ENCODE peak calls at places on chromosomes 11 and 22, in four cellular contexts. One of them, this sample, is unnamed.

GRCh38 chr22:40027191-40028097 is 32.7 kb downstream of the FAM83F start:
- DNase-seq in kidney: peak
- DNase-seq in CD4-positive, alpha-beta T cell: no peak
- DNase-seq in BE2C: no peak
- DNase-seq in this sample: no peak

GRCh38 chr11:64742087-64742939 is 1.6 kb downstream of the RASGRP2 start:
- DNase-seq in CD4-positive, alpha-beta T cell: no peak
- DNase-seq in kidney: peak
- DNase-seq in BE2C: no peak
- DNase-seq in this sample: peak

GRCh38 chr11:118152552-118153471 is at the start of gene SCN4B:
- DNase-seq in CD4-positive, alpha-beta T cell: no peak
- DNase-seq in BE2C: peak
- DNase-seq in kidney: peak
- DNase-seq in this sample: no peak

GRCh38 chr22:20526628-20527355 is 19.4 kb downstream of the MED15 start:
- DNase-seq in BE2C: no peak
- DNase-seq in CD4-positive, alpha-beta T cell: no peak
- DNase-seq in kidney: no peak
- DNase-seq in this sample: no peak

GRCh38 chr11:32343325-32344008 is 91.9 kb downstream of the WT1 start:
- DNase-seq in BE2C: no peak
- DNase-seq in CD4-positive, alpha-beta T cell: no peak
- DNase-seq in kidney: no peak
- DNase-seq in this sample: no peak

GRCh38 chr11:29129850-29130249 is 887.0 kb downstream of the KCNA4 start:
- DNase-seq in kidney: no peak
- DNase-seq in BE2C: no peak
- DNase-seq in CD4-positive, alpha-beta T cell: no peak
- DNase-seq in this sample: no peak

GRCh38 chr22:40960137-40960536 is 9.0 kb downstream of the RBX1 start:
- DNase-seq in CD4-positive, alpha-beta T cell: no peak
- DNase-seq in BE2C: no peak
- DNase-seq in kidney: no peak
- DNase-seq in this sample: no peak

GRCh38 chr11:119365071-119365591 is 16.4 kb downstream of the USP2 start:
- DNase-seq in kidney: peak
- DNase-seq in CD4-positive, alpha-beta T cell: no peak
- DNase-seq in BE2C: no peak
- DNase-seq in this sample: no peak

GRCh38 chr11:22477312-22477711 is 139.1 kb downstream of the SLC17A6 start:
- DNase-seq in CD4-positive, alpha-beta T cell: no peak
- DNase-seq in BE2C: no peak
- DNase-seq in kidney: no peak
- DNase-seq in this sample: no peak

GRCh38 chr22:35337932-35338331 is 38.2 kb downstream of the TOM1 start:
- DNase-seq in kidney: peak
- DNase-seq in CD4-positive, alpha-beta T cell: no peak
- DNase-seq in BE2C: no peak
- DNase-seq in this sample: no peak

GRCh38 chr22:18035740-18036139 is 11.4 kb upstream of the MICAL3 start:
- DNase-seq in CD4-positive, alpha-beta T cell: no peak
- DNase-seq in BE2C: peak
- DNase-seq in kidney: peak
- DNase-seq in this sample: no peak

GRCh38 chr11:7480132-7480531 is 5.2 kb upstream of the OLFML1 start:
- DNase-seq in CD4-positive, alpha-beta T cell: no peak
- DNase-seq in kidney: no peak
- DNase-seq in BE2C: no peak
- DNase-seq in this sample: no peak

GRCh38 chr11:114447892-114448291 is 8.6 kb downstream of the REXO2 start:
- DNase-seq in kidney: no peak
- DNase-seq in BE2C: no peak
- DNase-seq in CD4-positive, alpha-beta T cell: no peak
- DNase-seq in this sample: no peak

GRCh38 chr22:38936562-38936961 is 20.8 kb upstream of the APOBEC3A start:
- DNase-seq in CD4-positive, alpha-beta T cell: no peak
- DNase-seq in kidney: peak
- DNase-seq in BE2C: no peak
- DNase-seq in this sample: no peak

GRCh38 chr11:132300283-132300682 is 929.9 kb downstream of the NTM start:
- DNase-seq in kidney: no peak
- DNase-seq in CD4-positive, alpha-beta T cell: no peak
- DNase-seq in BE2C: no peak
- DNase-seq in this sample: no peak

GRCh38 chr11:2520736-2521035 is 75.9 kb downstream of the KCNQ1 start:
- DNase-seq in kidney: no peak
- DNase-seq in CD4-positive, alpha-beta T cell: no peak
- DNase-seq in BE2C: no peak
- DNase-seq in this sample: no peak

GRCh38 chr22:21009638-21010425 is 5.1 kb upstream of the P2RX6 start:
- DNase-seq in BE2C: no peak
- DNase-seq in CD4-positive, alpha-beta T cell: no peak
- DNase-seq in kidney: peak
- DNase-seq in this sample: no peak

GRCh38 chr11:83744620-83745192 is 458.5 kb upstream of the CCDC90B start:
- DNase-seq in BE2C: no peak
- DNase-seq in kidney: no peak
- DNase-seq in CD4-positive, alpha-beta T cell: no peak
- DNase-seq in this sample: no peak

GRCh38 chr22:32652609-32653008 is 148.9 kb upstream of the TIMP3 start:
- DNase-seq in kidney: no peak
- DNase-seq in BE2C: no peak
- DNase-seq in CD4-positive, alpha-beta T cell: no peak
- DNase-seq in this sample: no peak

GRCh38 chr11:94424662-94425061 is 23.4 kb upstream of the GPR83 start:
- DNase-seq in kidney: no peak
- DNase-seq in CD4-positive, alpha-beta T cell: no peak
- DNase-seq in BE2C: no peak
- DNase-seq in this sample: no peak

GRCh38 chr11:130371004-130371590 is 56.4 kb upstream of the ZBTB44 start:
- DNase-seq in BE2C: no peak
- DNase-seq in CD4-positive, alpha-beta T cell: no peak
- DNase-seq in kidney: no peak
- DNase-seq in this sample: no peak

GRCh38 chr11:74465291-74465708 is 2.0 kb downstream of the KCNE3 start:
- DNase-seq in CD4-positive, alpha-beta T cell: no peak
- DNase-seq in BE2C: no peak
- DNase-seq in kidney: no peak
- DNase-seq in this sample: no peak

GRCh38 chr22:17754233-17754925 is 19.9 kb downstream of the BID start:
- DNase-seq in CD4-positive, alpha-beta T cell: peak
- DNase-seq in kidney: no peak
- DNase-seq in BE2C: no peak
- DNase-seq in this sample: no peak

GRCh38 chr11:9017773-9018172 is 14.0 kb upstream of the NRIP3 start:
- DNase-seq in BE2C: no peak
- DNase-seq in CD4-positive, alpha-beta T cell: no peak
- DNase-seq in kidney: no peak
- DNase-seq in this sample: no peak

GRCh38 chr11:92380882-92381281 is 156.3 kb downstream of the FAT3 start:
- DNase-seq in BE2C: no peak
- DNase-seq in kidney: no peak
- DNase-seq in CD4-positive, alpha-beta T cell: no peak
- DNase-seq in this sample: no peak

GRCh38 chr11:473975-474785 is 24.1 kb downstream of the PTDSS2 start:
- DNase-seq in BE2C: no peak
- DNase-seq in CD4-positive, alpha-beta T cell: no peak
- DNase-seq in kidney: no peak
- DNase-seq in this sample: no peak

GRCh38 chr11:112797072-112797471 is 164.1 kb upstream of the NCAM1 start:
- DNase-seq in kidney: no peak
- DNase-seq in CD4-positive, alpha-beta T cell: no peak
- DNase-seq in BE2C: peak
- DNase-seq in this sample: no peak

GRCh38 chr11:74371269-74372039 is 26.8 kb downstream of the PGM2L1 start:
- DNase-seq in BE2C: no peak
- DNase-seq in kidney: no peak
- DNase-seq in CD4-positive, alpha-beta T cell: no peak
- DNase-seq in this sample: no peak

DNA sequence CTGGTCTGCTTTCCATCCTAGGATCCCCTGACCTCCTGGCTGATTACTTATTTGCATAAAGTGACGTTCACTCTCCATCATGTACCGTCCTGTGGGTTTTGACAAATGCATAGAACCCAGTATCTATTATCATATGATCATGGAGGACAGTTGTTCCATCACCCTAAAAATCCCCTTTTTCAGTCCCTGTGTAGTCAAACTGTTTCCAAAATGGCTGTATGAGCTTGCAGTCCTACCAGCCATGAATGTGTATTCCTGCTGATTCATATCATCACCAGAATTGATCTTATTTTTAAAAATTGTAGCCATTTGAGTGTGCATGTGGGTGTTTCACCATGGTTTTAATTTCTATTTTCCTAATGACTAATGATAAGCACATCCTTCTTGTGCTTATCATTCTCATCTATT is 108.8 kb downstream of the MPPED1 start:
- DNase-seq in BE2C: no peak
- DNase-seq in CD4-positive, alpha-beta T cell: no peak
- DNase-seq in kidney: no peak
- DNase-seq in this sample: no peak
- TF ChIP-seq CTCF in BE2C: no peak
- TF ChIP-seq CTCF in CD4-positive, alpha-beta T cell: no peak
- TF ChIP-seq CTCF in kidney: no peak
- TF ChIP-seq CTCF in this sample: no peak

DNA sequence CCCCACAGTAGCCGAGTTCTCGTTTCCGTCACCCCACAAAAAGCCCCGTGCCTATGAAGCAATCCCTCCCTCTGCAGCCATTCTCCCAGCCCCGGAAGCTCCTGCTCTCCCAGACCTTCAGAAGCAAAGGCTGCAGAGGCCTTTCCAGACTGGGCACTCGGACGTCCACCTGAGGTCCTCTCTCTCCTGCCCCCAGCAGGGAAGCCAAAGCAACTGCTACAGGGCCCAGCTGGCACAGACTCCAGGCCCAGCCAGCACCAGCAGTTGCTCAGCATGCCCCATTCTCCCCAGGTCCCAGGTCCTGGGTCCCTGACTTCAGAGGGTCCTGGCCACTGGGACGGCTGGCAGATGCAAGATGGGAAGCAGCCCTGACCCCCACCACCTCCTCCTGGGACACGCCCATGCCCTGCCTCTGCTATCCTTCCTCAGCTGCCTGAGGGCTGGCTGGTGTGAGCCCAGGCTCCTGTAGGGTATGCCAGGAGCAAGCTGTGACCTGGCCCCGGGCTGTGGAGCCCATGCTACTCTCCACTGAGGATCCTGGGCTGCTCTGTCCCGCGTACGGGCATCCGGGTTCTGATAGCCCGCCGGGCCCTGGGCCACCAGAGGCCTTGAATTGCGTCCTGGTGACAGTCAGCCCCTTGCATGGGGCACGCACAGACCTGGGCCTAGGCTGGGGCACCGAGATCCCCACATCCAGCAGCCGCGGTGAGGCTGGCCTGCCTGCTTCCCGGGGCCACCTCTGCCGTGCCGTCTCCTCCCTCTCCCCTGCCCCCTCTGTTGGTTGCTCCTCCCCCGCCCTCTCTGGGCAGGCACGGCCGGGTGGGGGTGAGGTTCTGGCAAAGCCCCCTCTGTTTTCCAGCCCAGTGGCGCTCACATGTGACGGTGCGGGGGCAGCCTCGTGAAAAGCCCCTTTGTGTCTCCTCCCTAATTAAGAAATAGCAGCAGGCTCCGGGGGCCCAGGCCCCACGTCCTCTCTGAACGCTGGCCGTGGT is 1310.3 kb downstream of the BRD1 start:
- DNase-seq in kidney: no peak
- DNase-seq in BE2C: no peak
- DNase-seq in CD4-positive, alpha-beta T cell: no peak
- DNase-seq in this sample: no peak
- TF ChIP-seq CTCF in kidney: no peak
- TF ChIP-seq CTCF in BE2C: no peak
- TF ChIP-seq CTCF in CD4-positive, alpha-beta T cell: no peak
- TF ChIP-seq CTCF in this sample: no peak

GRCh38 chr11:61815790-61816735 is 740 bp downstream of the FADS1 start:
- DNase-seq in kidney: peak
- DNase-seq in BE2C: peak
- DNase-seq in CD4-positive, alpha-beta T cell: peak
- DNase-seq in this sample: no peak
- TF ChIP-seq CTCF in kidney: no peak
- TF ChIP-seq CTCF in BE2C: no peak
- TF ChIP-seq CTCF in CD4-positive, alpha-beta T cell: no peak
- TF ChIP-seq CTCF in this sample: no peak

GRCh38 chr11:69356703-69357457 is 62.9 kb downstream of the MYEOV start:
- DNase-seq in BE2C: no peak
- DNase-seq in CD4-positive, alpha-beta T cell: no peak
- DNase-seq in kidney: no peak
- DNase-seq in this sample: peak
- TF ChIP-seq CTCF in BE2C: no peak
- TF ChIP-seq CTCF in CD4-positive, alpha-beta T cell: no peak
- TF ChIP-seq CTCF in kidney: no peak
- TF ChIP-seq CTCF in this sample: no peak

DNA sequence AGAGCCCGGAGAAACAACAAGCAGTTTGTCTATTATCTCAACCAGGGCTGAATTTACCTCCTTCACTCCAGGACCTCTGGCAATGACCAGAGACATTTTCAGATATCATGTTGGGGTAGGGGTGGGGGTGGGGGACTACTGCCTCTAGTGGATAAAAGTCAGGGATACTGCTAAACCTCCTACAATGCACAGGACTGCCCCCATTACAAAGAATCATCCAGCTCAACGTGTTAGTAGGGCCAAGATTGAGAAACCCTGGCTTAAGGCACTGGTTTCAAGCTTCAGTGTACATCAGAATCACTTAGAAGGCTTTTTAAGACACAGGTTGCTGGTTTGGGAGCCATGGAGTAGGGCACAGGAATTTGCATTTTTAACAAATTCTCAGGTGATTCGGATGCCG is 124.0 kb downstream of the APIP start:
- DNase-seq in CD4-positive, alpha-beta T cell: no peak
- DNase-seq in BE2C: no peak
- DNase-seq in kidney: no peak
- DNase-seq in this sample: no peak
- TF ChIP-seq CTCF in CD4-positive, alpha-beta T cell: no peak
- TF ChIP-seq CTCF in BE2C: no peak
- TF ChIP-seq CTCF in kidney: no peak
- TF ChIP-seq CTCF in this sample: no peak

This sample was measured in activated B cell treated with CpG ODN at 0.5 μM for 24 hours.